ENCODE peak calls at places on chromosomes 1 and 21, in eight cellular contexts. Q is globus pallidus, L is NCI-H1092 treated with DMSO at 0.1 percent for 48 hours, X is GM23248, K is breast epithelium, P is frontal cortex, U is NCI-H1105 treated with DMSO at 0.1 percent for 48 hours, D is tibial artery. Y is an unnamed sample.

GRCh38 chr1:38815903-38816627 is 43.5 kb downstream of the RRAGC start:
- DNase-seq in Q (no peak), L (no peak), X (peak; percentile 29), K (no peak), P (no peak), U (peak; percentile 58), D (no peak), Y (peak; percentile 95)

GRCh38 chr1:202589190-202589680 is 121.0 kb downstream of the SYT2 start:
- DNase-seq in Q (no peak), L (no peak), X (peak; percentile 98), K (peak; percentile 96), P (no peak), U (no peak), D (peak; percentile 89), Y (no peak)

GRCh38 chr1:154499446-154499845 is 2.6 kb upstream of the TDRD10 start:
- DNase-seq in Q (no peak), L (no peak), X (no peak), K (no peak), P (no peak), U (no peak), D (no peak), Y (no peak)

GRCh38 chr1:46198026-46198826 is at the start of gene POMGNT1:
- DNase-seq in Q (peak; percentile 75), L (no peak), X (peak; percentile 89), K (no peak), P (peak; percentile 95), U (peak; percentile 64), D (peak; percentile 60), Y (peak; percentile 59)

GRCh38 chr1:70319750-70320149 is 34.8 kb downstream of the ANKRD13C start:
- DNase-seq in Q (no peak), L (no peak), X (peak; percentile 77), K (no peak), P (no peak), U (no peak), D (no peak), Y (no peak)

GRCh38 chr21:43311303-43311817 is 115.6 kb downstream of the SIK1 start:
- DNase-seq in Q (no peak), L (peak; percentile 47), X (no peak), K (no peak), P (no peak), U (peak; percentile 95), D (no peak), Y (peak; percentile 97)

GRCh38 chr1:113975211-113975895 is 3.9 kb upstream of the OLFML3 start:
- DNase-seq in Q (no peak), L (no peak), X (peak; percentile 64), K (no peak), P (no peak), U (no peak), D (no peak), Y (no peak)

GRCh38 chr1:187999973-188000372 is 1171.2 kb downstream of the PLA2G4A start:
- DNase-seq in Q (no peak), L (peak; percentile 9), X (peak; percentile 3), K (no peak), P (no peak), U (no peak), D (no peak), Y (no peak)

GRCh38 chr1:83060216-83060615 is 938.7 kb downstream of the TTLL7 start:
- DNase-seq in Q (no peak), L (no peak), X (no peak), K (no peak), P (no peak), U (no peak), D (no peak), Y (no peak)

GRCh38 chr21:29245104-29245643 is 53.5 kb upstream of the BACH1 start:
- DNase-seq in Q (no peak), L (no peak), X (peak; percentile 15), K (no peak), P (no peak), U (no peak), D (no peak), Y (peak; percentile 34)

GRCh38 chr1:109584766-109585165 is 34.6 kb downstream of the GNAT2 start:
- DNase-seq in Q (no peak), L (no peak), X (no peak), K (no peak), P (no peak), U (no peak), D (no peak), Y (no peak)

GRCh38 chr1:245235156-245235555 is 80.4 kb downstream of the KIF26B start:
- DNase-seq in Q (no peak), L (no peak), X (peak; percentile 50), K (no peak), P (no peak), U (no peak), D (no peak), Y (no peak)

GRCh38 chr1:99644302-99645004 is 1.5 kb upstream of the PALMD start:
- DNase-seq in Q (no peak), L (no peak), X (peak; percentile 18), K (no peak), P (no peak), U (peak; percentile 54), D (no peak), Y (no peak)

GRCh38 chr1:113786055-113786454 is 26.2 kb downstream of the RSBN1 start:
- DNase-seq in Q (no peak), L (no peak), X (peak; percentile 21), K (no peak), P (no peak), U (no peak), D (no peak), Y (peak; percentile 44)

Y was measured in NCI-H510A treated with DMSO at 0.1 percent for 48 hours.